ENCODE peak calls at places on chromosomes 16 and 17, in seven cellular contexts. K, P, G, Q, T, L and X are unnamed samples.

GRCh38 chr16:1530883-1531637 is 2.4 kb upstream of the TMEM204 start:
- DNase-seq in L (peak), G (peak), P (peak), K (no peak), Q (no peak), T (peak), X (peak)

GRCh38 chr17:8162997-8163977 is 539 bp upstream of the VAMP2 start:
- DNase-seq in Q (no peak), L (peak), P (no peak), T (no peak), K (no peak), G (no peak), X (no peak)

GRCh38 chr16:3364774-3365427 is 9.2 kb downstream of the OR2C1 start:
- DNase-seq in T (peak), L (peak), P (peak), G (peak), K (no peak), Q (peak), X (peak)

GRCh38 chr17:61405047-61405685 is 5.5 kb downstream of the TBX2 start:
- DNase-seq in Q (no peak), K (no peak), G (no peak), P (no peak), T (no peak), L (no peak), X (no peak)

GRCh38 chr16:57607676-57608461 is 20.6 kb upstream of the ADGRG1 start:
- DNase-seq in L (no peak), K (no peak), T (no peak), P (no peak), G (no peak), Q (no peak), X (no peak)

GRCh38 chr17:3683054-3683511 is 12.9 kb downstream of the P2RX5 start:
- DNase-seq in Q (peak), T (no peak), P (no peak), G (peak), K (no peak), L (no peak), X (no peak)

GRCh38 chr17:7557825-7558543 is 566 bp upstream of the TNFSF13 start:
- DNase-seq in K (no peak), Q (peak), G (peak), L (peak), P (no peak), T (peak), X (no peak)

GRCh38 chr16:85448557-85449194 is 164.4 kb upstream of the GSE1 start:
- DNase-seq in Q (peak), P (no peak), K (peak), L (no peak), G (peak), T (no peak), X (peak)

GRCh38 chr16:19745286-19746018 is 27.4 kb downstream of the IQCK start:
- DNase-seq in T (no peak), G (peak), L (no peak), K (no peak), P (peak), Q (no peak), X (peak)

GRCh38 chr17:81534157-81535006 is 6.2 kb downstream of the FSCN2 start:
- DNase-seq in G (no peak), Q (no peak), K (no peak), T (no peak), L (no peak), P (no peak), X (no peak)

GRCh38 chr17:7141824-7142223 is 27.2 kb upstream of the ASGR2 start:
- DNase-seq in Q (no peak), L (no peak), G (no peak), P (no peak), T (no peak), K (no peak), X (no peak)

GRCh38 chr17:75109047-75109406 is 742 bp upstream of the ARMC7 start:
- DNase-seq in Q (no peak), G (no peak), T (no peak), K (peak), L (no peak), P (no peak), X (no peak)
- H3K4me3 ChIP-seq in Q (peak), G (peak), T (peak), K (peak), L (peak), P (peak), X (peak)

DNA sequence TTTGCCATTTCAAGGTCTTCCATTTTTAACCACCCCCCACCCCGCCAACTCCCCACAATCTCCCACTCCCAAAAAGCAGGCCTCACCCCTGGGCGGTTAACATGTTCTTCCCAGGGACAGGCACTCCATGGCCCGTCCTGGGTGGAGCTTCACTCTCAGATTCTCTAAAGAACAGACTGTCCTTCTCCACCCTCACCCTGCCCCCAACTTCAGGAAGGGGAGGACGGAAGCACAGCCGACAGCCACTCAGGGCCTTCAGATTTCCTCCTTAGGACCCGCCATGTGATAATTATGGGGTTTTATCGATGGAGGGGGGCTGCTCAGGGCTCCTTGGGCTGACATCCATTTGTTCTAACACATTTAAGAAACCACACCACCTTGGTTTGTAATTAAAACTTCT is 61.9 kb downstream of the ZFHX3 start:
- DNase-seq in G (peak), Q (no peak), K (no peak), P (no peak), L (peak), T (peak), X (peak)
- H3K4me3 ChIP-seq in G (no peak), Q (no peak), K (no peak), P (no peak), L (no peak), T (no peak), X (no peak)

GRCh38 chr17:19904412-19904811 is 36.7 kb upstream of the ULK2 start:
- DNase-seq in L (no peak), G (peak), T (no peak), P (no peak), K (no peak), Q (no peak), X (no peak)
- H3K4me3 ChIP-seq in L (no peak), G (no peak), T (no peak), P (no peak), K (no peak), Q (no peak), X (no peak)

GRCh38 chr16:5906351-5906750 is 808.8 kb upstream of the EEF2KMT start:
- DNase-seq in Q (no peak), G (no peak), P (no peak), T (no peak), L (no peak), K (no peak), X (no peak)

GRCh38 chr16:5903153-5903552 is 805.6 kb upstream of the EEF2KMT start:
- DNase-seq in G (no peak), T (no peak), L (no peak), P (no peak), K (no peak), Q (no peak), X (no peak)

GRCh38 chr16:5907544-5907943 is 809.9 kb upstream of the EEF2KMT start:
- DNase-seq in L (no peak), T (no peak), P (no peak), G (no peak), Q (no peak), K (no peak), X (no peak)

GRCh38 chr16:5905935-5906334 is 808.3 kb upstream of the EEF2KMT start:
- DNase-seq in K (no peak), P (no peak), G (no peak), L (no peak), Q (no peak), T (no peak), X (no peak)

DNA sequence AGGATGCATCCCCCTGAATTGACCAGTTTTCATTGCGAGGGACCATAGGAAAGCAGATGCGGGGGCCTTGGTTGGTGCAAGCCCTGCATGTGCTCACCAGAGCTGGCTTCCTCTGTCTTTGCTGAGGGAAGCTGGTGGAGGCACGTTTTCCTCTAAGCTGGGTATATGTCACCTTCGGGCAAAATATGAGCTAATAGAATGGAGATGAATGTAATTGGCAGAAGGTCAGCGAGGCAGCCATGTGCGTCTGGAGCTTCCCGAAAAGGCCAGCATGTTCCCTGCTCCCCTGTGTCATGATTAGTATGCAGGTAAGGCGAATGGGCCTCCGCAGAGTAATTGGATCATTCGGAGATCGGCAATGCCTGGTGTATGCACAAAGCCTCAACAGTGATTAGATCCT is 806.2 kb upstream of the EEF2KMT start:
- DNase-seq in K (no peak), G (no peak), T (no peak), L (no peak), P (no peak), Q (no peak), X (no peak)
- H3K4me3 ChIP-seq in K (no peak), G (no peak), T (no peak), L (no peak), P (no peak), Q (no peak), X (no peak)